ENCODE peak calls at places on chromosomes 1 and 21, in nine cellular contexts. X is SK-N-MC; E is CD4-positive, CD25-positive, alpha-beta regulatory T cell; R is tibial artery; K is HCT116; S is pancreas; Y is fibroblast of mammary gland; G is cardiac fibroblast; I is fibroblast of pulmonary artery. U is an unnamed sample.

GRCh38 chr1:19759740-19760089 is 40.0 kb downstream of the TMCO4 start:
- DNase-seq in K (peak), X (no peak), E (no peak), I (no peak), G (no peak), S (no peak), R (no peak), Y (peak), U (no peak)

GRCh38 chr21:45562401-45562800 is 20.2 kb upstream of the SLC19A1 start:
- DNase-seq in X (no peak), R (no peak), K (no peak), Y (no peak), I (no peak), G (no peak), E (no peak), S (no peak), U (no peak)

GRCh38 chr1:235972316-235973090 is 92.4 kb downstream of the NID1 start:
- DNase-seq in I (peak), G (peak), E (no peak), R (no peak), X (no peak), K (no peak), Y (peak), S (no peak), U (no peak)

GRCh38 chr1:16124377-16125087 is 31.3 kb downstream of the EPHA2 start:
- DNase-seq in G (no peak), S (peak), Y (no peak), K (no peak), X (no peak), E (no peak), I (no peak), R (no peak), U (no peak)

GRCh38 chr1:66050123-66050522 is 257.4 kb downstream of the PDE4B start:
- DNase-seq in E (no peak), S (no peak), G (no peak), Y (no peak), I (no peak), K (no peak), X (no peak), R (no peak), U (no peak)

GRCh38 chr1:231040800-231041704 is 998 bp upstream of the FAM89A start:
- DNase-seq in K (no peak), X (no peak), Y (no peak), R (no peak), G (no peak), I (no peak), E (no peak), S (peak), U (no peak)

GRCh38 chr1:50268049-50268448 is 155.2 kb downstream of the DMRTA2 start:
- DNase-seq in Y (no peak), X (no peak), K (no peak), S (no peak), I (no peak), E (no peak), R (no peak), G (no peak), U (no peak)

GRCh38 chr1:246284021-246284420 is 223.1 kb downstream of the SMYD3 start:
- DNase-seq in I (no peak), Y (no peak), K (no peak), X (no peak), R (no peak), E (no peak), G (peak), S (no peak), U (no peak)

GRCh38 chr21:15298306-15298705 is 233.5 kb upstream of the NRIP1 start:
- DNase-seq in X (no peak), K (no peak), E (no peak), G (no peak), I (no peak), Y (no peak), R (no peak), S (no peak), U (no peak)

GRCh38 chr1:235161685-235162327 is 756 bp upstream of the RBM34 start:
- DNase-seq in I (no peak), E (no peak), S (no peak), X (no peak), K (no peak), G (no peak), R (no peak), Y (no peak), U (no peak)

GRCh38 chr1:16109571-16109970 is 36.1 kb upstream of the FAM131C start:
- DNase-seq in K (no peak), I (no peak), E (no peak), Y (no peak), S (peak), G (no peak), X (no peak), R (no peak), U (no peak)

GRCh38 chr1:32406629-32407111 is 12.4 kb upstream of the BSDC1 start:
- DNase-seq in Y (no peak), S (no peak), I (no peak), G (no peak), E (no peak), X (no peak), R (no peak), K (no peak), U (no peak)

GRCh38 chr1:207070811-207071210 is 17.7 kb downstream of the PFKFB2 start:
- DNase-seq in G (no peak), S (no peak), I (no peak), Y (no peak), E (no peak), X (no peak), R (no peak), K (no peak), U (no peak)

GRCh38 chr1:50419192-50419906 is 3.9 kb downstream of the DMRTA2 start:
- DNase-seq in G (no peak), S (peak), K (no peak), X (no peak), R (no peak), Y (no peak), E (no peak), I (no peak), U (no peak)

GRCh38 chr1:6614019-6614952 is 755 bp downstream of the PHF13 start:
- DNase-seq in S (no peak), G (peak), Y (no peak), X (no peak), E (peak), K (no peak), I (peak), R (peak), U (no peak)

GRCh38 chr1:8875216-8875861 is 3.1 kb downstream of the ENO1 start:
- DNase-seq in G (no peak), E (no peak), R (no peak), K (no peak), S (no peak), I (no peak), Y (no peak), X (no peak), U (no peak)

GRCh38 chr1:8873001-8873400 is 5.5 kb downstream of the ENO1 start:
- DNase-seq in Y (no peak), S (no peak), E (no peak), G (no peak), R (no peak), X (no peak), K (no peak), I (no peak), U (no peak)

GRCh38 chr1:8876099-8876496 is 2.4 kb downstream of the ENO1 start:
- DNase-seq in I (no peak), R (no peak), X (no peak), K (no peak), E (no peak), Y (no peak), G (no peak), S (no peak), U (no peak)

GRCh38 chr1:8873506-8874229 is 4.8 kb downstream of the ENO1 start:
- DNase-seq in S (no peak), R (peak), I (peak), K (peak), G (peak), Y (peak), E (peak), X (peak), U (peak)

DNA sequence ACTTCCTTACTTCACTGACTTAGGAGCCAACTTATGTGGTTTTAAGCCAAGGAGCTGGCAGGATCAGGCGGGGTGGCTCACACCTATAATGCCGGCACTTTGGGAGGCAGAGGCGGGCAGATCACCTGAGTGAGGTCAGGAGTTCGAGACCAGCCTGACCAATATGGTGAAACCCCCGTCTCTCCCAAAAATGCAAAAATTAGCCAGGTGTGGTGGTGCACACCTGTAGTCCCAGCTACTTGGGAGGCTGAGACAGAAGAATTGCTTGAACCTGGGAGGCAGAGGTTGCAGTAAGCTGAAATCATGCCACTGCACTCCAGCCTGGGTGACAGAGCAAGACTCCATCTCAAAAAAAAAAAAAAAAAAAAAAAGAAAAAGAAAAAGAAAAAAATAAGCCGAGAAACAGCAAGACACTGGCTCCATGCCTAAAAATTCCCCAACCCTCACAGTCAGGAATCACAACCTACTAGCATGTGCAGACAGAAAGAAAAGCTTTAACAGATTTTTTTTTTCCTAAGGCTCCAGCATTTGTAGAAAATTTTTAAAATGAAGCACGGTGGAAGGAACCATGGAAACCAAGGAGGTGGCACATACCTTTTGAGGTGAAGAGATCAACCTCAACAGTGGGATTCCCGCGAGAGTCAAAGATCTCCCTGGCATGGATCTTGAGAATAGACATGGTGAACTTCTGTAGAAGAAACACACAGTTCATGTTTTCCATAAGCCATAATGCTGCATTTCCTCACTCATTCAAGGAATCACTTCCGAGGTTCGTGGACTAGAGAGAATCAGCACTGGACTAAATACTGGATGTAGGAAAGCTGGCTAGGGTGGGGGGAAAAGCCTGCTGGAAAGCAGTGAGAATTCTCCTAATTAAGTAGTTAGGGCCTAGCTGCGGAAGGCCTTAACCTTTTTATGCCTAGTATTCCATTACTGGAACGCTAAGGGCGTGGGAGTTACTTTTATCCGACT is 4.0 kb downstream of the ENO1 start:
- DNase-seq in S (no peak), E (no peak), I (peak), Y (peak), G (peak), X (no peak), K (no peak), R (no peak), U (no peak)
- H3K4me3 ChIP-seq in S (no peak), E (peak), I (peak), Y (peak), G (no peak), X (peak), K (peak), R (peak), U (peak)

GRCh38 chr1:34083974-34084373 is 81.1 kb downstream of the CSMD2 start:
- DNase-seq in X (no peak), Y (no peak), G (no peak), E (no peak), K (no peak), S (no peak), R (no peak), I (no peak), U (no peak)
- H3K4me3 ChIP-seq in X (no peak), Y (no peak), G (no peak), E (no peak), K (no peak), S (no peak), R (no peak), I (no peak), U (no peak)

GRCh38 chr1:71829346-71829745 is 453.0 kb downstream of the NEGR1 start:
- DNase-seq in X (no peak), Y (no peak), G (no peak), I (no peak), K (no peak), R (no peak), S (no peak), E (no peak), U (no peak)
- H3K4me3 ChIP-seq in X (no peak), Y (no peak), G (no peak), I (no peak), K (no peak), R (no peak), S (no peak), E (no peak), U (no peak)

DNA sequence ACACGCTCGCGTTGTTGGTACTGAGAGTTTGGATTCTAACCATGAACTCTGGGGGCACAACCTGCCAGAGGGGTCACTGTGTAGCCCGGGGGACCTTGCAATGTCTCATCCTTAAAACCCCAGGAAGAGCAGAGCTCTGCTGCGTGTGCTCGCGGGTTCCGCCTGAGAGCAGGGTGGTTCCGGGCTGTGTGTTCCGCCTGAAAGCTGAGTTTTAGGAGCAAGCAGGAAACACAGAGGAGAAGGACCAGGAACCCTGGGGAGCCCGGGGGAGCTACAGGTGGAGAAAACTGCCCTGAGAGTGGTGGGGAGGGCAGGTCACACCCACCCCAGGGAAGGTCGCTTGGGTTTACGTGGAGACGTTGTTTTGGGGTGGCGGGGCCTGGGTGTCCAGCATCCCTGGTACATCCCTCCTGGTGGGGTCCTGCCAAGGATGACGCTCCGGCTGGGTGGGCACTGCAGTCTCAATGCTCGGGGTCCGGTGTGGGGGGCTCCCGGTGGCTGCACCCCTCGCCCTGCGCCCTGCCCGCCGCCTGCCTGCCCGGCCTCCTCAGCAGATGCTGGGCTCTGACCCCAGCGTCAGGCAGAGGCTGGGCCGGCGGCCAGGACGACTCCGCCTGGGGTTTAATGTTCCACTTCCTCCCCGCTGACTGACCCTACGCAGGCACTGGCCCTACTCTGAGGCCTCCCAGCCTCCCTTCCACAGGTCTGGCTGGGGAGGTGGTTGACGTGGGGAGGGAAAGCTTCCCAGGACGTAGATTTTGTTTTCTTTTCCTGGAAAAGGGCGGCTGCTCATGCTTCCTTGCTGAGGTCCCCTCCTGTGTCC is 17.2 kb upstream of the C1orf159 start:
- DNase-seq in G (peak), R (no peak), Y (peak), E (no peak), K (no peak), S (peak), I (no peak), X (no peak), U (no peak)
- H3K4me3 ChIP-seq in G (no peak), R (no peak), Y (no peak), E (no peak), K (no peak), S (no peak), I (no peak), X (no peak), U (no peak)

DNA sequence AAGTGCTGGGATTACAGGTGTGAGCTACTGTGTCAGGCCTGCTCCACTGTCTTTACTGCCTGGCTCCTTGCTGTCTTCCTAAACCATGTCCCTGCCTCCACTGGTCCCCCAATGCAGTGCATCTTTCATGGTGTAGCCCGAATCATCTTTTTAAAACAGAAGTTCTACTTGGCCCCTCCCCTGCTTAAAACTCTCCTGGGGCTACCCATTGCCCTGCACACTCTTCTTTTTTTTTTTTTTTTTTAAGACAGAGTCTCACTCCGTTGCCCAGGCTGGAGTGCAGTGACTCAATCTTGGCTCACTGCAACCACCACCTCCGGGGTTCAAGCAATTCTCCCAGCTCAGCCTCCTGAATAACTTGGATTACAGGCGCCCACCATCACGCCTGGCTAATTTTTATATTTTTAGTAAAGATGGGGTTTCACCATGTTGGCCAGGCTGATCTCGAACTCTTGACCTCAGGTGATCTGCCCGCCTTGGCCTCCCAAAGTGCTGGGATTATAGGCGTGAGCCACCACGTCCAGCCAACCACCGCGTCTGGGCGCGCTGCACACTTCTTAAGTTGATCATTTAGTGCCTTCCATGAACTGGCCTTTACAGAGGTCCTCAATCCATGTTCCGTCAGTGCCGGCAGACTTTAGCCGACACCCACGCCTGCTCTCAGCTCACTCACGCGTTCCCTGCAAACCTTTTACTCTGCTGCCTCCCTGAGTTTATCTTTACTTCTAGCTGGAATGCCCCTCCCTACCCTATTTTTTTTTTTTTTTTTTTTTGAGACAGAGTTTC is 2.4 kb downstream of the FCN3 start:
- DNase-seq in K (no peak), Y (peak), S (no peak), X (no peak), G (peak), R (no peak), E (no peak), I (no peak), U (no peak)
- H3K4me3 ChIP-seq in K (no peak), Y (no peak), S (no peak), X (no peak), G (no peak), R (no peak), E (no peak), I (no peak), U (no peak)

GRCh38 chr21:38493549-38494253 is 4.6 kb downstream of the ERG start:
- DNase-seq in E (no peak), S (no peak), X (no peak), K (no peak), G (no peak), I (no peak), R (no peak), Y (no peak), U (no peak)

GRCh38 chr21:38495242-38495641 is 3.0 kb downstream of the ERG start:
- DNase-seq in K (no peak), X (no peak), R (no peak), G (no peak), Y (no peak), S (no peak), E (no peak), I (no peak), U (no peak)

GRCh38 chr21:38496224-38496623 is 2.1 kb downstream of the ERG start:
- DNase-seq in E (no peak), Y (no peak), G (no peak), S (no peak), K (no peak), I (no peak), R (no peak), X (no peak), U (no peak)

GRCh38 chr21:38494688-38495087 is 3.6 kb downstream of the ERG start:
- DNase-seq in Y (no peak), K (no peak), R (peak), I (no peak), E (no peak), X (no peak), S (no peak), G (no peak), U (no peak)

DNA sequence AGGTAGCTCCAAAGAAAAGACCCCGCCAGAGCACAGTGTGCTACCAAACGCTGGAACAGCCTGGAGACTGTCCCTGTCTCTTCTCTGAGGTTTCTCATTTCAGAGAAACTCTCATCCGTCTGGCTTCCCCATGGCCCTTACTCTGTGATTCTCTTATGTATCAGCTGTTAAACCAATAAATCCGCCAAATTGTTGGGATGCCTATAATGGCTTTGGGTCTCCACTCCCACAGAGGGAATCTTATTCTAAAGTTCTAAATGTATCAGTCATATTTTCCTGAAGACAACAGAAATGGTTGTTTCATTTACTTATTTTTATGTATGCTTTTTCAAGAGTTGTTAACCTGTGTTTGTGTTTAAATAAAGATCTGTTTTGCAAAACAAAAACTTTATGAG is 4.0 kb downstream of the ERG start:
- DNase-seq in K (no peak), Y (no peak), I (no peak), R (no peak), S (no peak), E (no peak), G (no peak), X (no peak), U (no peak)
- H3K4me3 ChIP-seq in K (no peak), Y (no peak), I (no peak), R (no peak), S (no peak), E (no peak), G (no peak), X (no peak), U (no peak)

GRCh38 chr1:179142889-179143299 is 61.0 kb downstream of the TOR3A start:
- DNase-seq in G (peak), E (no peak), S (no peak), K (peak), X (no peak), I (peak), R (no peak), Y (peak), U (peak)
- H3K4me3 ChIP-seq in G (peak), E (no peak), S (no peak), K (peak), X (no peak), I (peak), R (peak), Y (peak), U (peak)

DNA sequence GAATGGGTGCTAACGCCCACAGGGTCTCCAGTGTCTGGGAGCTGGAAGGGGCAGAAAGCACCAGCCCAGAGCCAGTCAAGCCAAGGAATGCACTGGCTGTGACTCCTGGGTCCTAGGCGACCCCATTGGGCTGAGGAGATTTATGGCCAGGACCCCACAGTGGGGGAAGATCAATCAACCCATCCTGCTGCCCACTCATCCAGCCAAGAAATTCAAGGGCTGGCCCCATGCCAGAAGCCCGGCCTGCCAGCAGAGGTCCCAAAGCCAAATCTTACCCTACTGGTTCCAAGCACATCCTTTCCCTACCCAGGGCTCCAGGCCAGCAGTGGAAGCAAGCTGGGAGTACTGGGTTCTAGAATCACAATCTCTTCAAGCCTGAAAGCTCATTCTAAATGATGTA is 6.8 kb upstream of the PDZK1IP1 start:
- DNase-seq in S (no peak), Y (no peak), G (no peak), K (no peak), I (no peak), E (no peak), R (no peak), X (no peak), U (no peak)
- H3K4me3 ChIP-seq in S (no peak), Y (no peak), G (no peak), K (no peak), I (no peak), E (no peak), R (no peak), X (no peak), U (no peak)

GRCh38 chr1:247376659-247377058 is 39.3 kb upstream of the NLRP3 start:
- DNase-seq in Y (no peak), I (no peak), G (no peak), X (peak), E (no peak), R (no peak), K (no peak), S (no peak), U (no peak)
- H3K4me3 ChIP-seq in Y (no peak), I (no peak), G (no peak), X (peak), E (no peak), R (no peak), K (no peak), S (no peak), U (no peak)

U was measured in keratinocyte.